ENCODE peak calls at places on chromosomes 5 and 9, in four cellular contexts. One of them, this sample, is unnamed.

GRCh38 chr5:36691241-36691640 is 84.8 kb downstream of the SLC1A3 start:
- DNase-seq in H9: no peak
- DNase-seq in PC-3: no peak
- DNase-seq in neural progenitor cell: no peak
- DNase-seq in this sample: no peak

GRCh38 chr5:816176-816575 is 31.6 kb upstream of the ZDHHC11B start:
- DNase-seq in PC-3: no peak
- DNase-seq in H9: no peak
- DNase-seq in neural progenitor cell: no peak
- DNase-seq in this sample: no peak

GRCh38 chr5:59810041-59810440 is 83.5 kb downstream of the PDE4D start:
- DNase-seq in PC-3: peak; percentile 55
- DNase-seq in H9: peak; percentile 56
- DNase-seq in neural progenitor cell: peak; percentile 72
- DNase-seq in this sample: no peak

GRCh38 chr5:115895821-115896220 is 54.1 kb downstream of the AP3S1 start:
- DNase-seq in PC-3: peak; percentile 32
- DNase-seq in neural progenitor cell: no peak
- DNase-seq in H9: no peak
- DNase-seq in this sample: no peak

GRCh38 chr9:9299134-9299533 is 1313.7 kb downstream of the PTPRD start:
- DNase-seq in neural progenitor cell: peak; percentile 16
- DNase-seq in PC-3: no peak
- DNase-seq in H9: no peak
- DNase-seq in this sample: no peak

GRCh38 chr5:79133657-79134451 is 22.2 kb downstream of the BHMT start:
- DNase-seq in H9: peak; percentile 77
- DNase-seq in PC-3: peak; percentile 80
- DNase-seq in neural progenitor cell: peak; percentile 84
- DNase-seq in this sample: peak; percentile 25

GRCh38 chr9:70403166-70403565 is 11.3 kb downstream of the KLF9 start:
- DNase-seq in PC-3: no peak
- DNase-seq in neural progenitor cell: no peak
- DNase-seq in H9: no peak
- DNase-seq in this sample: no peak

GRCh38 chr9:38039090-38039906 is 29.7 kb downstream of the SHB start:
- DNase-seq in PC-3: peak; percentile 76
- DNase-seq in H9: no peak
- DNase-seq in neural progenitor cell: no peak
- DNase-seq in this sample: no peak

GRCh38 chr5:174734571-174735497 is 10.5 kb downstream of the MSX2 start:
- DNase-seq in H9: no peak
- DNase-seq in neural progenitor cell: peak; percentile 42
- DNase-seq in PC-3: no peak
- DNase-seq in this sample: no peak

GRCh38 chr5:67942451-67942830 is 273.1 kb upstream of the PIK3R1 start:
- DNase-seq in neural progenitor cell: no peak
- DNase-seq in H9: no peak
- DNase-seq in PC-3: no peak
- DNase-seq in this sample: no peak

GRCh38 chr5:93100433-93100832 is 480.6 kb downstream of the NR2F1-AS1 start:
- DNase-seq in neural progenitor cell: no peak
- DNase-seq in H9: no peak
- DNase-seq in PC-3: peak; percentile 85
- DNase-seq in this sample: no peak

GRCh38 chr5:127031147-127031862 is 947 bp upstream of the MARCHF3 start:
- DNase-seq in neural progenitor cell: peak; percentile 57
- DNase-seq in H9: peak; percentile 47
- DNase-seq in PC-3: no peak
- DNase-seq in this sample: no peak

GRCh38 chr5:139964266-139964993 is 78.7 kb downstream of the NRG2 start:
- DNase-seq in PC-3: no peak
- DNase-seq in H9: no peak
- DNase-seq in neural progenitor cell: no peak
- DNase-seq in this sample: no peak

DNA sequence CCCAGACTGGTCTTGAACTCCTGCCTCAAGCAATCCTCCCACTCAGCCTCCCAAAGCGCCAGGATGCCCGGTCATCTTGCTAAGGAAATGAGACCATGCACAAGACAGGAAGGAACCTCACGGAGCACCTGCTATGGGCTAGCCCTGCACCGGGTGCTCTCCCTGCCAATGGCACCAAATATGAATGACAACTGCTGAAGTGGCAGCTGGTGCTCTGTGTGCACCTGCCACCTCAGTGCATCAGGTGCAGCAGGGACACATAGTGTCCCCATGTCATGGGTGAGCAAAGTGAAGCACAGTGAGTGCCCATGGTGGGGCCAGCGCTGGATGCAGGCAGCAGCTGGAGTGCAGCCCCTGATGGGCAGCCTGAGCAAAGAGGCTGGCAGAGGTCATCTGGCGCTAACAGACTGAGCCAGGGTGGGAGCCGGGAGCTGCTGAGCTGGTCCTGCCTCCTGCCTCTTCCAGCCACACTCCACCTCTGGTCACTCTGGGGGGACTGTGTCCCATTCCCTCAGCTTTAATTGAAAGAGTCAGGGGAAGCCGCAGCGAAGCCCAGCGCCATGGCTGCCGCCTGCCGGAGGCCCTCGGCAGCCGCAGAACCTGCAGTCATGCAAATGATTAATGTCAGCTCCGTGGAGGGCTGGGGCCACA is 46.4 kb downstream of the BARX1 start:
- DNase-seq in H9: no peak
- DNase-seq in PC-3: no peak
- DNase-seq in neural progenitor cell: no peak
- DNase-seq in this sample: no peak
- H2AFZ ChIP-seq in H9: no peak overlapping the region
- H2AFZ ChIP-seq in PC-3: no peak overlapping the region
- H2AFZ ChIP-seq in neural progenitor cell: no peak overlapping the region
- H2AFZ ChIP-seq in this sample: no peak overlapping the region

GRCh38 chr5:110824936-110825441 is 86.2 kb downstream of the SLC25A46 start:
- DNase-seq in neural progenitor cell: no peak
- DNase-seq in H9: no peak
- DNase-seq in PC-3: no peak
- DNase-seq in this sample: no peak
- H3K9me3 ChIP-seq in neural progenitor cell: peaks cover 26% of the 10 kb centered on the region
- H3K9me3 ChIP-seq in H9: peaks cover 5% of the 10 kb centered on the region
- H3K9me3 ChIP-seq in PC-3: peaks cover 16% of the 10 kb centered on the region
- H3K9me3 ChIP-seq in this sample: no peaks in the 10 kb centered on the region

GRCh38 chr9:111386386-111386785 is 56.4 kb upstream of the OR2K2 start:
- DNase-seq in PC-3: peak; percentile 11
- DNase-seq in neural progenitor cell: no peak
- DNase-seq in H9: no peak
- DNase-seq in this sample: no peak

GRCh38 chr9:111393971-111394370 is 63.9 kb upstream of the OR2K2 start:
- DNase-seq in neural progenitor cell: no peak
- DNase-seq in PC-3: no peak
- DNase-seq in H9: no peak
- DNase-seq in this sample: no peak

DNA sequence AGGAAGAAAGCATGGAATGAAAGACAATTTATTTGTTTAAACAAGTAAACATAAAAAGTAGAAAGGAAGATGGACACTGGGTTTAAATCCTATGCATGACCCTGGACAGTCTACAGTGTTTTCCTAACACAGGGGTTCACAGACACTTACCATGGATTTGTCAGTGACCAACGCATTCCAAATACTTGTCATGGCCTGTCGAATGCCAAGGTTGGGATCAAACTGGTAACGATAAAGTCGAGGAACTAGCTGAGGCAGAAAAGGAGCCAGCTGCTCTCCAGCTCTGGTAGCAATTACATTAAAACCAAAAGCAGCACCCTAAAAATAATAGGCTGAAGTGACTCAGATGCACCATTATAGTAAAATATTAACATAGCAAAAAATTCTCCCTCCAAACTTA is 59.4 kb upstream of the OR2K2 start:
- DNase-seq in neural progenitor cell: no peak
- DNase-seq in H9: no peak
- DNase-seq in PC-3: no peak
- DNase-seq in this sample: no peak
- H3K9ac ChIP-seq in neural progenitor cell: no peak overlapping the region
- H3K9ac ChIP-seq in H9: no peak overlapping the region
- H3K9ac ChIP-seq in PC-3: no peak overlapping the region
- H3K9ac ChIP-seq in this sample: no peak overlapping the region

GRCh38 chr9:108543251-108543768 is 312.5 kb downstream of the ACTL7B start:
- DNase-seq in PC-3: peak; percentile 92
- DNase-seq in neural progenitor cell: peak; percentile 74
- DNase-seq in H9: peak; percentile 49
- DNase-seq in this sample: peak; percentile 97
- H2AFZ ChIP-seq in PC-3: no peak overlapping the region
- H2AFZ ChIP-seq in neural progenitor cell: no peak overlapping the region
- H2AFZ ChIP-seq in H9: no peak overlapping the region
- H2AFZ ChIP-seq in this sample: no peak overlapping the region

GRCh38 chr5:104998572-104998971 is 1436.0 kb upstream of the NUDT12 start:
- DNase-seq in neural progenitor cell: no peak
- DNase-seq in PC-3: peak; percentile 65
- DNase-seq in H9: no peak
- DNase-seq in this sample: no peak
- H3K9me3 ChIP-seq in neural progenitor cell: no peaks in the 10 kb centered on the region
- H3K9me3 ChIP-seq in PC-3: no peaks in the 10 kb centered on the region
- H3K9me3 ChIP-seq in H9: no peaks in the 10 kb centered on the region
- H3K9me3 ChIP-seq in this sample: no peaks in the 10 kb centered on the region

GRCh38 chr9:113302792-113303418 is at the start of gene RNF183:
- DNase-seq in PC-3: no peak
- DNase-seq in neural progenitor cell: peak; percentile 61
- DNase-seq in H9: peak; percentile 36
- DNase-seq in this sample: no peak
- H3K9ac ChIP-seq in PC-3: no peak within 1 kb of the TSS
- H3K9ac ChIP-seq in neural progenitor cell: no peak within 1 kb of the TSS
- H3K9ac ChIP-seq in H9: no peak within 1 kb of the TSS
- H3K9ac ChIP-seq in this sample: no peak within 1 kb of the TSS

GRCh38 chr5:19900269-19900668 is 87.7 kb downstream of the CDH18 start:
- DNase-seq in H9: no peak
- DNase-seq in PC-3: no peak
- DNase-seq in neural progenitor cell: no peak
- DNase-seq in this sample: no peak
- H2AFZ ChIP-seq in H9: no peak overlapping the region
- H2AFZ ChIP-seq in PC-3: no peak overlapping the region
- H2AFZ ChIP-seq in neural progenitor cell: no peak overlapping the region
- H2AFZ ChIP-seq in this sample: no peak overlapping the region